ENCODE peak calls at places on chromosomes 7 and 10, in eight cellular contexts. One of them, this sample, is unnamed.

GRCh38 chr7:87561102-87561501 is 39.6 kb downstream of the ABCB1 start:
- DNase-seq in AG04450: no peak
- DNase-seq in cardiac fibroblast: no peak
- DNase-seq in neural crest cell: no peak
- DNase-seq in upper lobe of right lung: no peak
- DNase-seq in dorsolateral prefrontal cortex: no peak
- DNase-seq in lower leg skin: no peak
- DNase-seq in CD14-positive monocyte: no peak
- DNase-seq in this sample: no peak

GRCh38 chr7:19080076-19080475 is 37.4 kb downstream of the TWIST1 start:
- DNase-seq in AG04450: no peak
- DNase-seq in neural crest cell: no peak
- DNase-seq in dorsolateral prefrontal cortex: no peak
- DNase-seq in cardiac fibroblast: no peak
- DNase-seq in CD14-positive monocyte: no peak
- DNase-seq in upper lobe of right lung: no peak
- DNase-seq in lower leg skin: no peak
- DNase-seq in this sample: no peak

GRCh38 chr10:109845308-109845707 is 78.0 kb downstream of the XPNPEP1 start:
- DNase-seq in lower leg skin: no peak
- DNase-seq in CD14-positive monocyte: no peak
- DNase-seq in AG04450: no peak
- DNase-seq in dorsolateral prefrontal cortex: no peak
- DNase-seq in neural crest cell: no peak
- DNase-seq in upper lobe of right lung: no peak
- DNase-seq in cardiac fibroblast: no peak
- DNase-seq in this sample: no peak

GRCh38 chr7:116284390-116284789 is 74.1 kb downstream of the TES start:
- DNase-seq in neural crest cell: no peak
- DNase-seq in AG04450: no peak
- DNase-seq in upper lobe of right lung: no peak
- DNase-seq in cardiac fibroblast: no peak
- DNase-seq in dorsolateral prefrontal cortex: no peak
- DNase-seq in lower leg skin: no peak
- DNase-seq in CD14-positive monocyte: no peak
- DNase-seq in this sample: no peak

GRCh38 chr10:22386396-22386928 is 41.2 kb downstream of the SPAG6 start:
- DNase-seq in AG04450: no peak
- DNase-seq in dorsolateral prefrontal cortex: no peak
- DNase-seq in cardiac fibroblast: no peak
- DNase-seq in neural crest cell: no peak
- DNase-seq in lower leg skin: no peak
- DNase-seq in upper lobe of right lung: no peak
- DNase-seq in CD14-positive monocyte: no peak
- DNase-seq in this sample: no peak

GRCh38 chr7:152522551-152522950 is 86.7 kb upstream of the KMT2C start:
- DNase-seq in CD14-positive monocyte: no peak
- DNase-seq in dorsolateral prefrontal cortex: peak
- DNase-seq in AG04450: no peak
- DNase-seq in upper lobe of right lung: no peak
- DNase-seq in lower leg skin: no peak
- DNase-seq in neural crest cell: no peak
- DNase-seq in cardiac fibroblast: peak
- DNase-seq in this sample: no peak

GRCh38 chr10:14116837-14117236 is 213.9 kb downstream of the FRMD4A start:
- DNase-seq in cardiac fibroblast: no peak
- DNase-seq in dorsolateral prefrontal cortex: no peak
- DNase-seq in lower leg skin: no peak
- DNase-seq in CD14-positive monocyte: no peak
- DNase-seq in AG04450: no peak
- DNase-seq in upper lobe of right lung: no peak
- DNase-seq in neural crest cell: no peak
- DNase-seq in this sample: no peak

GRCh38 chr10:70903262-70903921 is 15.0 kb upstream of the PCBD1 start:
- DNase-seq in upper lobe of right lung: no peak
- DNase-seq in dorsolateral prefrontal cortex: peak
- DNase-seq in CD14-positive monocyte: no peak
- DNase-seq in neural crest cell: peak
- DNase-seq in AG04450: peak
- DNase-seq in lower leg skin: no peak
- DNase-seq in cardiac fibroblast: peak
- DNase-seq in this sample: peak

GRCh38 chr7:47455872-47456185 is 126.1 kb downstream of the TNS3 start:
- DNase-seq in neural crest cell: no peak
- DNase-seq in dorsolateral prefrontal cortex: no peak
- DNase-seq in upper lobe of right lung: no peak
- DNase-seq in AG04450: no peak
- DNase-seq in cardiac fibroblast: no peak
- DNase-seq in lower leg skin: no peak
- DNase-seq in CD14-positive monocyte: no peak
- DNase-seq in this sample: no peak

GRCh38 chr7:105408791-105409410 is 20.2 kb upstream of the SRPK2 start:
- DNase-seq in lower leg skin: no peak
- DNase-seq in CD14-positive monocyte: no peak
- DNase-seq in dorsolateral prefrontal cortex: no peak
- DNase-seq in AG04450: no peak
- DNase-seq in cardiac fibroblast: no peak
- DNase-seq in upper lobe of right lung: no peak
- DNase-seq in neural crest cell: no peak
- DNase-seq in this sample: no peak

GRCh38 chr10:76429331-76429625 is 997.9 kb downstream of the LRMDA start:
- DNase-seq in CD14-positive monocyte: no peak
- DNase-seq in dorsolateral prefrontal cortex: no peak
- DNase-seq in cardiac fibroblast: no peak
- DNase-seq in upper lobe of right lung: no peak
- DNase-seq in lower leg skin: no peak
- DNase-seq in AG04450: no peak
- DNase-seq in neural crest cell: no peak
- DNase-seq in this sample: no peak

GRCh38 chr10:53052765-53053164 is 280.2 kb upstream of the MBL2 start:
- DNase-seq in CD14-positive monocyte: no peak
- DNase-seq in cardiac fibroblast: no peak
- DNase-seq in upper lobe of right lung: no peak
- DNase-seq in neural crest cell: no peak
- DNase-seq in dorsolateral prefrontal cortex: no peak
- DNase-seq in lower leg skin: no peak
- DNase-seq in AG04450: no peak
- DNase-seq in this sample: no peak

GRCh38 chr7:20514364-20514763 is 101.1 kb upstream of the ABCB5 start:
- DNase-seq in CD14-positive monocyte: no peak
- DNase-seq in upper lobe of right lung: no peak
- DNase-seq in dorsolateral prefrontal cortex: peak
- DNase-seq in AG04450: no peak
- DNase-seq in cardiac fibroblast: peak
- DNase-seq in neural crest cell: no peak
- DNase-seq in lower leg skin: no peak
- DNase-seq in this sample: no peak

GRCh38 chr7:64574481-64575159 is 11.7 kb upstream of the ZNF680 start:
- DNase-seq in lower leg skin: no peak
- DNase-seq in AG04450: no peak
- DNase-seq in neural crest cell: no peak
- DNase-seq in dorsolateral prefrontal cortex: no peak
- DNase-seq in cardiac fibroblast: peak
- DNase-seq in CD14-positive monocyte: no peak
- DNase-seq in upper lobe of right lung: no peak
- DNase-seq in this sample: no peak

GRCh38 chr7:31407277-31407676 is 66.8 kb upstream of the NEUROD6 start:
- DNase-seq in AG04450: no peak
- DNase-seq in neural crest cell: no peak
- DNase-seq in CD14-positive monocyte: no peak
- DNase-seq in dorsolateral prefrontal cortex: no peak
- DNase-seq in lower leg skin: no peak
- DNase-seq in cardiac fibroblast: no peak
- DNase-seq in upper lobe of right lung: no peak
- DNase-seq in this sample: no peak

GRCh38 chr10:113985342-113985844 is 58.3 kb upstream of the ADRB1 start:
- DNase-seq in dorsolateral prefrontal cortex: no peak
- DNase-seq in lower leg skin: no peak
- DNase-seq in CD14-positive monocyte: no peak
- DNase-seq in cardiac fibroblast: no peak
- DNase-seq in AG04450: no peak
- DNase-seq in upper lobe of right lung: no peak
- DNase-seq in neural crest cell: no peak
- DNase-seq in this sample: no peak

GRCh38 chr10:15387021-15387420 is 15.9 kb upstream of the FAM171A1 start:
- DNase-seq in lower leg skin: no peak
- DNase-seq in CD14-positive monocyte: no peak
- DNase-seq in neural crest cell: no peak
- DNase-seq in AG04450: no peak
- DNase-seq in dorsolateral prefrontal cortex: no peak
- DNase-seq in upper lobe of right lung: no peak
- DNase-seq in cardiac fibroblast: no peak
- DNase-seq in this sample: no peak

GRCh38 chr10:132396495-132397035 is 435 bp upstream of the PWWP2B start:
- DNase-seq in neural crest cell: peak
- DNase-seq in cardiac fibroblast: peak
- DNase-seq in CD14-positive monocyte: no peak
- DNase-seq in dorsolateral prefrontal cortex: no peak
- DNase-seq in lower leg skin: no peak
- DNase-seq in upper lobe of right lung: peak
- DNase-seq in AG04450: no peak
- DNase-seq in this sample: peak
- TF ChIP-seq CTCF in neural crest cell: peak
- TF ChIP-seq CTCF in cardiac fibroblast: no peak
- TF ChIP-seq CTCF in CD14-positive monocyte: peak
- TF ChIP-seq CTCF in dorsolateral prefrontal cortex: no peak
- TF ChIP-seq CTCF in lower leg skin: no peak
- TF ChIP-seq CTCF in upper lobe of right lung: peak
- TF ChIP-seq CTCF in AG04450: no peak
- TF ChIP-seq CTCF in this sample: no peak

GRCh38 chr10:79268100-79268670 is 79.1 kb upstream of the PPIF start:
- DNase-seq in upper lobe of right lung: no peak
- DNase-seq in neural crest cell: no peak
- DNase-seq in lower leg skin: no peak
- DNase-seq in AG04450: no peak
- DNase-seq in CD14-positive monocyte: peak
- DNase-seq in cardiac fibroblast: no peak
- DNase-seq in dorsolateral prefrontal cortex: no peak
- DNase-seq in this sample: no peak

GRCh38 chr10:79266092-79266491 is 81.2 kb upstream of the PPIF start:
- DNase-seq in CD14-positive monocyte: peak
- DNase-seq in lower leg skin: no peak
- DNase-seq in AG04450: no peak
- DNase-seq in dorsolateral prefrontal cortex: no peak
- DNase-seq in neural crest cell: no peak
- DNase-seq in cardiac fibroblast: no peak
- DNase-seq in upper lobe of right lung: no peak
- DNase-seq in this sample: peak

GRCh38 chr10:79266543-79267312 is 80.5 kb upstream of the PPIF start:
- DNase-seq in lower leg skin: peak
- DNase-seq in CD14-positive monocyte: peak
- DNase-seq in AG04450: peak
- DNase-seq in dorsolateral prefrontal cortex: no peak
- DNase-seq in cardiac fibroblast: peak
- DNase-seq in neural crest cell: no peak
- DNase-seq in upper lobe of right lung: peak
- DNase-seq in this sample: peak

GRCh38 chr10:79268717-79269116 is 78.6 kb upstream of the PPIF start:
- DNase-seq in AG04450: no peak
- DNase-seq in dorsolateral prefrontal cortex: no peak
- DNase-seq in cardiac fibroblast: no peak
- DNase-seq in neural crest cell: no peak
- DNase-seq in lower leg skin: no peak
- DNase-seq in CD14-positive monocyte: no peak
- DNase-seq in upper lobe of right lung: no peak
- DNase-seq in this sample: no peak

DNA sequence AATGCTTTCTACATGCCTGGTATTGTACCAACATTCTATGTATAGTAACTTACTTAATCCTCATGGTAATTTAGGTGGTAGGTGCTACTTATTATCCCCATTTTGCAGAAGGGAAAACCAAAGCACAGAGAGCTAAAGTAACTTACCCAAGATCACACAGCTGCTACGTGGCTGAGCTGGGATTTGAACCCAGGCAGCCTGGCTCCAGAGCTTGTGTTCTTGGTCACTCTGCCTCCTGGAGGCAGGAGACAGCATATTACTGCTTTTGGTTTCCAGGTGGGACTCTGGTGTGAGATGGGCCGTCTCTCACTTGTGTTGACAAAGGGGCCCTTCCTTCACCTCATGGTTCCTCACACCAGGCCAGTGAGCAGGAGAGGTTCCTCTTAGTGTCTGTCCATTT is 79.8 kb upstream of the PPIF start:
- DNase-seq in lower leg skin: no peak
- DNase-seq in AG04450: no peak
- DNase-seq in upper lobe of right lung: no peak
- DNase-seq in dorsolateral prefrontal cortex: no peak
- DNase-seq in cardiac fibroblast: no peak
- DNase-seq in CD14-positive monocyte: no peak
- DNase-seq in neural crest cell: no peak
- DNase-seq in this sample: no peak
- TF ChIP-seq CTCF in lower leg skin: no peak
- TF ChIP-seq CTCF in AG04450: no peak
- TF ChIP-seq CTCF in upper lobe of right lung: peak
- TF ChIP-seq CTCF in dorsolateral prefrontal cortex: no peak
- TF ChIP-seq CTCF in cardiac fibroblast: no peak
- TF ChIP-seq CTCF in CD14-positive monocyte: no peak
- TF ChIP-seq CTCF in neural crest cell: no peak
- TF ChIP-seq CTCF in this sample: no peak

GRCh38 chr10:102604379-102604960 is 39.8 kb upstream of the TRIM8 start:
- DNase-seq in AG04450: peak
- DNase-seq in dorsolateral prefrontal cortex: no peak
- DNase-seq in neural crest cell: no peak
- DNase-seq in lower leg skin: no peak
- DNase-seq in CD14-positive monocyte: no peak
- DNase-seq in cardiac fibroblast: peak
- DNase-seq in upper lobe of right lung: no peak
- DNase-seq in this sample: no peak
- TF ChIP-seq CTCF in AG04450: no peak
- TF ChIP-seq CTCF in dorsolateral prefrontal cortex: no peak
- TF ChIP-seq CTCF in neural crest cell: no peak
- TF ChIP-seq CTCF in lower leg skin: no peak
- TF ChIP-seq CTCF in CD14-positive monocyte: no peak
- TF ChIP-seq CTCF in cardiac fibroblast: no peak
- TF ChIP-seq CTCF in upper lobe of right lung: no peak
- TF ChIP-seq CTCF in this sample: no peak

GRCh38 chr7:24980695-24981543 is 941 bp upstream of the OSBPL3 start:
- DNase-seq in AG04450: no peak
- DNase-seq in upper lobe of right lung: peak
- DNase-seq in lower leg skin: no peak
- DNase-seq in cardiac fibroblast: peak
- DNase-seq in CD14-positive monocyte: no peak
- DNase-seq in dorsolateral prefrontal cortex: no peak
- DNase-seq in neural crest cell: no peak
- DNase-seq in this sample: peak

GRCh38 chr7:24979470-24979862 is 512 bp downstream of the OSBPL3 start:
- DNase-seq in AG04450: no peak
- DNase-seq in CD14-positive monocyte: peak
- DNase-seq in lower leg skin: peak
- DNase-seq in dorsolateral prefrontal cortex: peak
- DNase-seq in neural crest cell: peak
- DNase-seq in cardiac fibroblast: peak
- DNase-seq in upper lobe of right lung: peak
- DNase-seq in this sample: peak

GRCh38 chr7:24978837-24979469 is 1.0 kb downstream of the OSBPL3 start:
- DNase-seq in CD14-positive monocyte: no peak
- DNase-seq in AG04450: no peak
- DNase-seq in cardiac fibroblast: no peak
- DNase-seq in lower leg skin: no peak
- DNase-seq in upper lobe of right lung: peak
- DNase-seq in dorsolateral prefrontal cortex: peak
- DNase-seq in neural crest cell: peak
- DNase-seq in this sample: no peak

GRCh38 chr7:24981544-24981951 is 1.6 kb upstream of the OSBPL3 start:
- DNase-seq in neural crest cell: peak
- DNase-seq in dorsolateral prefrontal cortex: peak
- DNase-seq in upper lobe of right lung: peak
- DNase-seq in lower leg skin: peak
- DNase-seq in AG04450: no peak
- DNase-seq in cardiac fibroblast: peak
- DNase-seq in CD14-positive monocyte: no peak
- DNase-seq in this sample: peak

GRCh38 chr7:24979863-24980694 is at the start of gene OSBPL3:
- DNase-seq in AG04450: peak
- DNase-seq in lower leg skin: peak
- DNase-seq in CD14-positive monocyte: peak
- DNase-seq in upper lobe of right lung: peak
- DNase-seq in neural crest cell: peak
- DNase-seq in cardiac fibroblast: peak
- DNase-seq in dorsolateral prefrontal cortex: peak
- DNase-seq in this sample: peak
- TF ChIP-seq CTCF in AG04450: peak
- TF ChIP-seq CTCF in lower leg skin: no peak
- TF ChIP-seq CTCF in CD14-positive monocyte: peak
- TF ChIP-seq CTCF in upper lobe of right lung: no peak
- TF ChIP-seq CTCF in neural crest cell: peak
- TF ChIP-seq CTCF in cardiac fibroblast: peak
- TF ChIP-seq CTCF in dorsolateral prefrontal cortex: peak
- TF ChIP-seq CTCF in this sample: no peak